ENCODE peak calls at places on chromosomes 4 and X, in five cellular contexts. I is AG04450, F is suprapubic skin, B is neural progenitor cell, D is upper lobe of right lung. G is an unnamed sample.

GRCh38 chr4:55729306-55730142 is 90.1 kb upstream of the EXOC1L start:
- DNase-seq in D (no peak), B (no peak), F (no peak), I (no peak), G (no peak)

GRCh38 chr4:188246488-188246887 is 107.2 kb downstream of the TRIML1 start:
- DNase-seq in I (no peak), B (peak; percentile 50), D (no peak), F (no peak), G (no peak)

GRCh38 chrX:129359269-129359668 is 164.0 kb downstream of the SMARCA1 start:
- DNase-seq in F (no peak), I (no peak), D (no peak), B (no peak), G (no peak)

GRCh38 chr4:61220556-61220955 is 20.4 kb downstream of the ADGRL3 start:
- DNase-seq in D (no peak), F (no peak), I (no peak), B (no peak), G (no peak)

GRCh38 chr4:139457318-139457717 is 3.4 kb downstream of the RAB33B start:
- DNase-seq in D (no peak), B (no peak), F (no peak), I (no peak), G (no peak)

GRCh38 chr4:23999714-24000113 is 109.9 kb upstream of the PPARGC1A start:
- DNase-seq in D (no peak), B (no peak), I (no peak), F (no peak), G (no peak)

GRCh38 chr4:140049024-140049923 is 104.7 kb downstream of the MAML3 start:
- DNase-seq in F (no peak), I (no peak), B (peak; percentile 80), D (peak; percentile 65), G (no peak)

GRCh38 chr4:184968784-184969201 is 49.5 kb upstream of the HELT start:
- DNase-seq in B (no peak), F (no peak), D (peak; percentile 88), I (no peak), G (no peak)

GRCh38 chr4:110793381-110793801 is 170.5 kb upstream of the PITX2 start:
- DNase-seq in F (no peak), D (no peak), I (no peak), B (peak; percentile 43), G (no peak)

GRCh38 chr4:75699299-75699698 is 25.1 kb upstream of the USO1 start:
- DNase-seq in B (peak; percentile 6), F (no peak), D (no peak), I (no peak), G (no peak)

GRCh38 chr4:7263166-7263565 is 70.8 kb downstream of the SORCS2 start:
- DNase-seq in B (no peak), D (no peak), I (no peak), F (no peak), G (no peak)

GRCh38 chrX:107710617-107711391 is 64.8 kb downstream of the TSC22D3 start:
- DNase-seq in B (peak; percentile 56), F (peak; percentile 64), D (no peak), I (peak; percentile 55), G (no peak)

GRCh38 chr4:89661490-89661889 is 175.5 kb downstream of the SNCA start:
- DNase-seq in I (no peak), F (no peak), D (no peak), B (peak; percentile 29), G (no peak)

DNA sequence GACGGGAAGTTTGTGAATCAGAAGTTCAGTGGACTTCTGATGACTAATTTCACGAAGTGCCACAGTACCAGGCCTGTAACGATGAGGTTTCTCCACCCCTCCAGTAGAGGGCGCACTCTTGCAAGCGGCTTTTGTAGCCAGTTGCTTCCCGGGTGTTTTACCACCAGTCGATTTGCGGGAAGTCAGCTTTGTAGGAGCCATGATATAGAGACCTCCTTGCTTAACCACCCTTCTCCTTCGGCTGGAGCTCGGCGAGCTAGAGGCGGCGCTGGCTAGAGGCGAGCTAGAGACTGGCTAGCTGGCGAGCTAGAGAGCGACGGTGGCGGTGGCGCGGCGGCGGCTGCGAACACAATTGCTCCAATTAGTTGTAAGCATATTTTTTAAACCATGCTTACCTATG is 72.0 kb downstream of the IL1RAPL1 start:
- DNase-seq in I (no peak), B (no peak), F (no peak), D (no peak), G (no peak)
- TF ChIP-seq CTCF in I (peak; percentile 6), B (peak; percentile 43), F (no peak), D (no peak), G (no peak)

GRCh38 chr4:100949350-100949935 is 397.9 kb downstream of the PPP3CA start:
- DNase-seq in I (no peak), F (no peak), D (no peak), B (no peak), G (no peak)

GRCh38 chr4:100952590-100952989 is 394.7 kb downstream of the PPP3CA start:
- DNase-seq in F (no peak), D (no peak), I (no peak), B (no peak), G (no peak)

GRCh38 chr4:100948911-100949310 is 398.4 kb downstream of the PPP3CA start:
- DNase-seq in B (no peak), F (no peak), I (no peak), D (no peak), G (no peak)

DNA sequence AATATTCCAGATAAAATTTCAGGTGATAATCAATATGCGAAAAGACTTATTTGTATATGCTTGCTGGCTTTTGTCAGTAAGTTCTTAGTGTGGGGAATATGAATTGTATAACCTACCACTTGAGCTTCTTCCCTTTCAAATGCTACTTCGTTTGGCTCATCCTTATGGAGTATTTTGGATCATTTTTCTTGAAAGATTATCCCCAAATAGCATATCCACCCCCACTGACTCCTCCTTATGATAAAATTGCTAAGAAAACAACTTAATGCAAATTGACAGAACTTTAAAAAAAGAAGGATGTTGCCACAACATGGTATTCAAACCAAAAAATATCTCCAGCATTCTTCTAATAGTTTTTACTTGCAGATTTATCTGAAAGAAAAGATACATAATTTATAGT is 393.3 kb downstream of the PPP3CA start:
- DNase-seq in F (no peak), I (no peak), B (no peak), D (no peak), G (no peak)
- TF ChIP-seq CTCF in F (no peak), I (no peak), B (no peak), D (no peak), G (no peak)

DNA sequence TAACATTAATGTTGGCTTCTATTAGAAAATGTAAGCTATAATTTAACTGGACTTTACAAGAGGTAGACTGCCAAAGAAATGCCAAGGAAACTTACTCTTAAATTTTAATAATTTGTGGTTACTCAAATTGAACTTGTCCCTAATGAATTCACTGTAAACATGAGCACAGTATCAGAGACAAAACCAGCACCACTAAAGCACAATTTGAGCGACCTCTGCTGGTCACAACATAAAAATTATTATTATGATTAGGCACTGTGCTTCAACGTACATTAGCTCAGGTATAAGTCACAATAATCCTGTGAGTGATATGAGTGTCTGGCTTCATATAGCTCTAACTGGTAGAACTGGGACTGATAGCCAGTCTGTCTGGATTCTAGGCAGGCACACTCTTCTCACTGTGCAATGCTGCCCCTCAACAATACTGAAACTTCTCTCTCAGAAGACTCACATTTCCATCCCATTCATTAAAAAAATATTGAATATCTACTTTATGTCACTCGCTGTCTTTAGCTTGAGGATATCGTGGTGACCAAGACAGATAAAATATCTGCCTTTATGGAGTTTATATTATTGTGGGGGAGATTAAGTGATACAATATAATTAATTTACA is 8.0 kb downstream of the NUDT6 start:
- DNase-seq in F (no peak), I (peak; percentile 29), D (no peak), B (no peak), G (no peak)
- TF ChIP-seq CTCF in F (no peak), I (peak; percentile 59), D (peak; percentile 56), B (no peak), G (no peak)

GRCh38 chr4:11949355-11949754 is 520.7 kb upstream of the HS3ST1 start:
- DNase-seq in I (no peak), F (no peak), D (no peak), B (no peak), G (no peak)

GRCh38 chr4:11954093-11954492 is 525.4 kb upstream of the HS3ST1 start:
- DNase-seq in B (peak; percentile 44), I (no peak), D (no peak), F (no peak), G (no peak)
- TF ChIP-seq CTCF in B (peak; percentile 67), I (no peak), D (peak; percentile 47), F (no peak), G (no peak)

GRCh38 chrX:154991039-154991438 is 31.5 kb downstream of the F8 start:
- DNase-seq in B (no peak), I (no peak), D (no peak), F (no peak), G (no peak)

GRCh38 chrX:154987940-154988339 is 34.6 kb downstream of the F8 start:
- DNase-seq in B (no peak), I (no peak), D (no peak), F (no peak), G (no peak)

GRCh38 chrX:154990496-154990895 is 32.0 kb downstream of the F8 start:
- DNase-seq in F (no peak), D (no peak), B (no peak), I (no peak), G (no peak)

GRCh38 chrX:154988719-154989118 is 33.8 kb downstream of the F8 start:
- DNase-seq in D (no peak), I (no peak), B (no peak), F (no peak), G (no peak)

GRCh38 chrX:154986826-154987575 is 35.5 kb downstream of the F8 start:
- DNase-seq in B (no peak), D (no peak), I (no peak), F (no peak), G (no peak)
- TF ChIP-seq CTCF in B (no peak), D (no peak), I (no peak), F (no peak), G (no peak)

DNA sequence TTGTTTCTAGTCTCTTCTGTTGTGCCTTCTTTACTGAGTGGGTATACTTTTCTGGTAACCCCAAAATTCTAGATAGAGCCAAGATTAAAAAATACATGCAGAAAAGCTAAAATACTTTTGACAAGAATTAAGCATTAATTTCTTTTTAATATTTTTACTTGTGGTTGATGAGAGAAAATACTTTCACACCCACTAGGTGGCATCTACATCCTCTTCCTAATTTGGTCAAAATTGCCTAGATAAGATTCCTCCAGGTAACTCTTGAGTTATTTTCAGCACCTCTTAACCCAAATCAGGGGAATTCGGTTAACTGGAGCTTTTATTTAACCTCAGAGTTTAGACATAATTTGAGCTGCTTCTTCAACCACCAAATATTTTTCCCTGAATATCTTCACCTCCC is 28.4 kb upstream of the COX7B2 start:
- DNase-seq in B (no peak), D (no peak), I (no peak), F (no peak), G (no peak)
- TF ChIP-seq CTCF in B (peak; percentile 47), D (no peak), I (peak; percentile 43), F (no peak), G (no peak)

DNA sequence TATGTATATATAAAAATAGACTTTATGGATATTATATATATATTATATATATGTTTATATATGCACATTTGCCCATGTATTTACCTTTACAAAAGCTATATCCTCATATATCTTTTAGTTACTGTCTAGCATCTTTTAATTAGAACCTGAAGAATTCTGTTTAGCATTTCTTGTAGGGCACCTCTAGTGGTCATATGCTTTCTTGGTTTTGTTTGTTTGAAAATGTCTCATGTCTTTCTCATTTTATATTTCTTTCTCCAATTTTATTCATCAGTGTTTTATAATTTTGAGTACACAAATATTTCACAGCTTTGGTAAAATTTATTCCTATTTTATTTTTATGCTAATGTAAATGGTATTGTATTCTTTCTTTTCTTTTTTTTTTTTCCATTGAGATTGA is 70.3 kb upstream of the SPIN4 start:
- DNase-seq in D (no peak), F (no peak), I (no peak), B (no peak), G (no peak)
- TF ChIP-seq CTCF in D (no peak), F (no peak), I (no peak), B (peak; percentile 26), G (no peak)

G was measured in omental fat pad.